ENCODE peak calls at places on chromosomes 4 and X, in nine cellular contexts. B is A549; R is mammary epithelial cell; X is kidney; V is small intestine; D is effector memory CD4-positive, alpha-beta T cell; L is left ventricle myocardium inferior; M is H9; I is breast epithelium. N is an unnamed sample.

GRCh38 chr4:107997001-107997788 is 7.5 kb downstream of the HADH start:
- DNase-seq in I (no peak), D (no peak), R (no peak), M (no peak), V (no peak), X (no peak), B (no peak), L (no peak), N (no peak)

GRCh38 chr4:156193800-156194199 is 240.1 kb upstream of the CTSO start:
- DNase-seq in B (no peak), L (no peak), I (no peak), X (no peak), V (no peak), D (no peak), M (no peak), R (no peak), N (no peak)

GRCh38 chr4:111854494-111855087 is 290.7 kb upstream of the FAM241A start:
- DNase-seq in I (no peak), R (peak; percentile 16), L (no peak), X (no peak), D (no peak), B (peak; percentile 31), V (peak; percentile 27), M (no peak), N (no peak)

GRCh38 chrX:48958635-48959094 is 1.3 kb upstream of the OTUD5 start:
- DNase-seq in M (no peak), R (peak; percentile 46), X (no peak), D (peak; percentile 1), V (peak; percentile 70), B (peak; percentile 35), L (peak; percentile 24), I (peak; percentile 21), N (peak; percentile 62)

GRCh38 chrX:140091276-140091886 is 126.1 kb upstream of the CXorf66 start:
- DNase-seq in X (peak; percentile 75), D (peak; percentile 6), M (peak; percentile 58), B (peak; percentile 9), V (peak; percentile 0), I (no peak), R (no peak), L (peak; percentile 25), N (peak; percentile 66)

GRCh38 chr4:22712541-22712940 is 19.8 kb downstream of the GBA3 start:
- DNase-seq in D (no peak), L (no peak), R (no peak), X (no peak), B (no peak), V (no peak), I (no peak), M (no peak), N (no peak)

GRCh38 chrX:101999644-102000539 is 68.1 kb upstream of the ZMAT1 start:
- DNase-seq in L (no peak), X (peak; percentile 40), M (peak; percentile 62), R (no peak), I (no peak), V (no peak), D (no peak), B (no peak), N (no peak)

GRCh38 chr4:168119100-168119499 is 26.8 kb downstream of the ANXA10 start:
- DNase-seq in B (no peak), V (no peak), I (no peak), X (no peak), R (no peak), M (no peak), L (no peak), D (no peak), N (no peak)

GRCh38 chr4:52259978-52260377 is 208.9 kb downstream of the SPATA18 start:
- DNase-seq in M (no peak), X (no peak), B (no peak), I (no peak), L (no peak), R (no peak), V (no peak), D (no peak), N (no peak)
- H3K27ac ChIP-seq in M (no peak overlapping the region), X (no peak overlapping the region), B (no peak overlapping the region), I (no peak overlapping the region), L (no peak overlapping the region), R (no peak overlapping the region), V (no peak overlapping the region), D (no peak overlapping the region), N (no peak overlapping the region)

GRCh38 chr4:1770791-1771231 is 22.3 kb upstream of the FGFR3 start:
- DNase-seq in V (no peak), M (no peak), B (no peak), I (no peak), R (no peak), D (no peak), X (no peak), L (no peak), N (no peak)

GRCh38 chr4:1773754-1774153 is 19.3 kb upstream of the FGFR3 start:
- DNase-seq in M (no peak), V (no peak), X (no peak), B (no peak), R (no peak), I (no peak), L (no peak), D (no peak), N (no peak)

GRCh38 chr4:1771555-1772305 is 21.4 kb upstream of the FGFR3 start:
- DNase-seq in B (no peak), M (no peak), R (no peak), L (no peak), X (no peak), D (no peak), I (no peak), V (no peak), N (no peak)

GRCh38 chr4:1770245-1770644 is 22.8 kb upstream of the FGFR3 start:
- DNase-seq in V (no peak), D (no peak), X (no peak), B (no peak), I (no peak), M (no peak), L (no peak), R (no peak), N (no peak)

GRCh38 chr4:1772869-1773538 is 20.1 kb upstream of the FGFR3 start:
- DNase-seq in V (no peak), M (no peak), I (no peak), X (no peak), L (no peak), D (no peak), B (no peak), R (no peak), N (no peak)
- H3K4me1 ChIP-seq in V (no peaks in the 10 kb centered on the region), M (peaks cover 2% of the 10 kb centered on the region), I (no peaks in the 10 kb centered on the region), X (peaks cover 16% of the 10 kb centered on the region), L (peaks cover 1% of the 10 kb centered on the region), D (no peaks in the 10 kb centered on the region), B (peaks cover 26% of the 10 kb centered on the region), R (peaks cover 18% of the 10 kb centered on the region), N (no peaks in the 10 kb centered on the region)

GRCh38 chr4:404006-404405 is 66.4 kb downstream of the ZNF141 start:
- DNase-seq in D (no peak), V (no peak), R (no peak), M (no peak), X (no peak), I (no peak), L (no peak), B (no peak), N (no peak)
- H3K9me3 ChIP-seq in D (peaks cover 13% of the 10 kb centered on the region), V (peaks cover 8% of the 10 kb centered on the region), R (peaks cover 28% of the 10 kb centered on the region), M (peaks cover 38% of the 10 kb centered on the region), X (peaks cover 26% of the 10 kb centered on the region), I (peaks cover 96% of the 10 kb centered on the region), L (peaks cover 96% of the 10 kb centered on the region), B (peaks cover 8% of the 10 kb centered on the region), N (peaks cover 13% of the 10 kb centered on the region)

GRCh38 chrX:66728818-66729271 is 90.0 kb upstream of the EDA2R start:
- DNase-seq in M (peak; percentile 67), D (peak; percentile 4), R (peak; percentile 55), V (peak; percentile 9), X (peak; percentile 35), B (peak; percentile 74), I (peak; percentile 37), L (peak; percentile 19), N (peak; percentile 56)
- H3K27ac ChIP-seq in M (no peak overlapping the region), D (peak overlapping the region; percentile 60), R (no peak overlapping the region), V (no peak overlapping the region), X (no peak overlapping the region), B (peak overlapping the region; percentile 70), I (peak overlapping the region; percentile 60), L (no peak overlapping the region), N (no peak overlapping the region)

GRCh38 chr4:57044279-57044678 is 65.6 kb downstream of the POLR2B start:
- DNase-seq in D (no peak), V (no peak), R (no peak), I (no peak), B (no peak), M (no peak), X (no peak), L (no peak), N (no peak)

GRCh38 chr4:57048590-57049304 is 61.4 kb downstream of the IGFBP7 start:
- DNase-seq in D (no peak), L (no peak), M (no peak), X (no peak), V (no peak), I (no peak), R (peak; percentile 60), B (no peak), N (no peak)

GRCh38 chr4:57043304-57044251 is 64.9 kb downstream of the POLR2B start:
- DNase-seq in I (peak; percentile 18), M (no peak), R (no peak), D (no peak), B (no peak), L (no peak), X (no peak), V (no peak), N (no peak)

GRCh38 chr4:57040510-57040909 is 61.8 kb downstream of the POLR2B start:
- DNase-seq in B (no peak), X (no peak), L (no peak), M (no peak), I (no peak), R (no peak), V (no peak), D (no peak), N (no peak)

GRCh38 chr4:57044996-57045395 is 65.2 kb downstream of the IGFBP7 start:
- DNase-seq in I (no peak), R (no peak), B (no peak), M (no peak), X (no peak), V (no peak), D (no peak), L (no peak), N (no peak)
- H3K4me1 ChIP-seq in I (no peaks in the 10 kb centered on the region), R (peaks cover 33% of the 10 kb centered on the region), B (peaks cover 65% of the 10 kb centered on the region), M (no peaks in the 10 kb centered on the region), X (peaks cover 37% of the 10 kb centered on the region), V (peaks cover 2% of the 10 kb centered on the region), D (no peaks in the 10 kb centered on the region), L (peaks cover 100% of the 10 kb centered on the region), N (peaks cover 13% of the 10 kb centered on the region)

DNA sequence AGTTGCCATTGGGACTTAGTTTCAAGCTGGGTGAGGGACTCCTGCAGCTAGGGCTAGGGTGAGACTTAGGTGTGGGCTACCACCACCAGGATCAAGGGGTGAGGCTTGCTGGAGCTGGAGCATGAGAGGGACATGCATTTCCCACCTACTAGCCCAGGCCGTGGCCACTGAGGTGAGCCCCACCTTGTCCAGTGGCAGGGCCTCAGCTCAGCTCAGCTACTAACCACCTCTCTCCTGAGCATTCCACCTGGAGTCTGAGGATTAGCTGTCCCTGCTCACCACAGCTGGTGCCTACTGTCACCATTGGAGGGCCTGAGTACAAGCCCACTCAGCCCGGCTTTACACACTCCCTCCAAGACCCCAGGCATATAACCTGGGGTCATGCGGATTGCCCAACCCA is 62.6 kb upstream of the MAGEH1 start:
- DNase-seq in R (no peak), M (no peak), B (no peak), L (no peak), V (no peak), X (no peak), I (no peak), D (no peak), N (peak; percentile 8)
- H3K9me3 ChIP-seq in R (no peaks in the 10 kb centered on the region), M (peaks cover 74% of the 10 kb centered on the region), B (no peaks in the 10 kb centered on the region), L (no peaks in the 10 kb centered on the region), V (no peaks in the 10 kb centered on the region), X (no peaks in the 10 kb centered on the region), I (peaks cover 19% of the 10 kb centered on the region), D (no peaks in the 10 kb centered on the region), N (no peaks in the 10 kb centered on the region)